ENCODE peak calls at places on chromosome 22, in seven cellular contexts. S is neural crest cell, F is GM20000, T is RWPE1, N is body of pancreas, Z is heart left ventricle, X is heart right ventricle. P is an unnamed sample.
A peak's percentile ranks its signal among the peaks of the same experiment; 100 is the strongest.

GRCh38 chr22:33401291-33401690 is 343.1 kb upstream of the SYN3 start:
- DNase-seq in F (no peak), Z (no peak), S (no peak), N (no peak), X (no peak), T (no peak), P (peak; percentile 75)

GRCh38 chr22:42831712-42832111 is 25.4 kb downstream of the ARFGAP3 start:
- DNase-seq in F (no peak), T (no peak), X (no peak), S (no peak), N (no peak), Z (no peak), P (no peak)

GRCh38 chr22:34493471-34493870 is 572.5 kb upstream of the ISX start:
- DNase-seq in F (no peak), X (no peak), Z (no peak), N (no peak), S (no peak), T (no peak), P (no peak)

GRCh38 chr22:22030493-22031182 is 48.1 kb upstream of the TOP3B start:
- DNase-seq in X (no peak), F (peak; percentile 71), T (no peak), S (no peak), N (no peak), Z (no peak), P (peak; percentile 21)

GRCh38 chr22:19723990-19724827 is 870 bp downstream of the GP1BB start:
- DNase-seq in N (peak; percentile 54), S (peak; percentile 59), T (no peak), F (peak; percentile 61), X (peak; percentile 52), Z (no peak), P (peak; percentile 40)

GRCh38 chr22:40635940-40636379 is 559 bp downstream of the MRTFA start:
- DNase-seq in T (no peak), F (no peak), X (no peak), Z (no peak), S (peak; percentile 20), N (no peak), P (no peak)

GRCh38 chr22:32413715-32414114 is 1.7 kb upstream of the RTCB start:
- DNase-seq in T (peak; percentile 8), N (no peak), S (no peak), X (no peak), F (peak; percentile 42), Z (no peak), P (peak; percentile 49)

GRCh38 chr22:32416556-32417085 is 4.6 kb upstream of the RTCB start:
- DNase-seq in X (no peak), F (no peak), T (no peak), N (no peak), S (no peak), Z (no peak), P (no peak)

GRCh38 chr22:19431641-19432091 is at the start of gene HIRA:
- DNase-seq in S (peak; percentile 85), X (peak; percentile 87), N (peak; percentile 83), Z (peak; percentile 85), T (peak; percentile 54), F (peak; percentile 92), P (peak; percentile 77)

GRCh38 chr22:17777005-17777716 is 2.9 kb upstream of the BID start:
- DNase-seq in Z (peak; percentile 56), N (no peak), T (no peak), S (no peak), F (peak; percentile 88), X (no peak), P (no peak)

GRCh38 chr22:30824096-30824495 is 129.4 kb downstream of the OSBP2 start:
- DNase-seq in N (no peak), T (no peak), Z (no peak), X (no peak), F (no peak), S (no peak), P (no peak)

GRCh38 chr22:19174106-19175025 is 4.2 kb downstream of the SLC25A1 start:
- DNase-seq in X (no peak), N (peak; percentile 49), T (peak; percentile 17), Z (peak; percentile 50), F (no peak), S (no peak), P (peak; percentile 58)

GRCh38 chr22:41367680-41368542 is 13.8 kb upstream of the TEF start:
- DNase-seq in T (no peak), X (no peak), F (no peak), N (peak; percentile 73), Z (peak; percentile 59), S (no peak), P (no peak)

GRCh38 chr22:39530692-39531331 is 1.7 kb downstream of the RPS19BP1 start:
- DNase-seq in Z (no peak), F (no peak), S (peak; percentile 17), T (peak; percentile 24), X (no peak), N (no peak), P (no peak)

GRCh38 chr22:20807315-20807752 is 33.4 kb downstream of the SERPIND1 start:
- DNase-seq in T (peak; percentile 38), F (no peak), X (no peak), S (no peak), N (no peak), Z (no peak), P (peak; percentile 82)

GRCh38 chr22:43706151-43706550 is 106.0 kb downstream of the EFCAB6 start:
- DNase-seq in F (no peak), S (no peak), N (no peak), X (no peak), Z (no peak), T (no peak), P (no peak)

GRCh38 chr22:43289551-43289963 is 53.6 kb downstream of the SCUBE1 start:
- DNase-seq in X (no peak), Z (no peak), N (no peak), F (no peak), S (no peak), T (no peak), P (peak; percentile 11)

GRCh38 chr22:44180706-44181032 is at the start of gene PARVG:
- DNase-seq in F (peak; percentile 83), S (no peak), T (peak; percentile 7), N (no peak), Z (no peak), X (no peak), P (no peak)

GRCh38 chr22:40425082-40425481 is 54.7 kb downstream of the SGSM3 start:
- DNase-seq in S (no peak), N (no peak), F (no peak), X (no peak), Z (no peak), T (no peak), P (no peak)

GRCh38 chr22:43550024-43550620 is 138.3 kb downstream of the MPPED1 start:
- DNase-seq in X (no peak), Z (no peak), T (no peak), S (no peak), F (no peak), N (no peak), P (no peak)

GRCh38 chr22:44361391-44362126 is 48.8 kb upstream of the SHISAL1 start:
- DNase-seq in T (peak; percentile 38), S (no peak), X (peak; percentile 7), Z (no peak), F (no peak), N (no peak), P (no peak)

GRCh38 chr22:39522567-39523300 is 2.4 kb downstream of the ATF4 start:
- DNase-seq in N (peak; percentile 63), F (no peak), T (peak; percentile 13), Z (peak; percentile 35), S (no peak), X (no peak), P (peak; percentile 71)

GRCh38 chr22:47583959-47584562 is 821.6 kb downstream of the TBC1D22A start:
- DNase-seq in X (no peak), T (no peak), N (no peak), Z (no peak), S (no peak), F (no peak), P (no peak)

GRCh38 chr22:47587861-47588582 is 825.6 kb downstream of the TBC1D22A start:
- DNase-seq in X (no peak), S (no peak), Z (no peak), T (no peak), F (no peak), N (no peak), P (no peak)

GRCh38 chr22:47586946-47587345 is 824.5 kb downstream of the TBC1D22A start:
- DNase-seq in S (no peak), X (no peak), T (no peak), Z (no peak), N (no peak), F (no peak), P (no peak)

GRCh38 chr22:47587361-47587760 is 824.9 kb downstream of the TBC1D22A start:
- DNase-seq in S (no peak), N (no peak), F (no peak), X (no peak), Z (no peak), T (no peak), P (no peak)

GRCh38 chr22:47586038-47586437 is 823.6 kb downstream of the TBC1D22A start:
- DNase-seq in Z (no peak), N (no peak), F (no peak), S (no peak), X (no peak), T (no peak), P (peak; percentile 20)
- TF ChIP-seq CTCF in Z (no peak), N (no peak), F (no peak), S (no peak), X (no peak), T (no peak), P (peak; percentile 8)

GRCh38 chr22:50206599-50206998 is 5.8 kb downstream of the SELENOO start:
- DNase-seq in N (peak; percentile 19), Z (peak; percentile 73), X (peak; percentile 73), S (peak; percentile 42), F (no peak), T (no peak), P (peak; percentile 49)
- TF ChIP-seq CTCF in N (no peak), Z (peak; percentile 61), X (peak; percentile 66), S (peak; percentile 63), F (no peak), T (peak; percentile 18), P (peak; percentile 39)

GRCh38 chr22:46013460-46014416 is 36.8 kb upstream of the WNT7B start:
- DNase-seq in S (peak; percentile 90), T (peak; percentile 92), X (peak; percentile 94), N (peak; percentile 96), F (peak; percentile 93), Z (peak; percentile 92), P (peak; percentile 97)
- TF ChIP-seq CTCF in S (peak; percentile 78), T (peak; percentile 86), X (peak; percentile 72), N (peak; percentile 61), F (peak; percentile 9), Z (peak; percentile 71), P (peak; percentile 59)

GRCh38 chr22:48594016-48594756 is 1233.5 kb downstream of the BRD1 start:
- DNase-seq in X (no peak), Z (no peak), N (no peak), S (no peak), F (no peak), T (no peak), P (no peak)

GRCh38 chr22:48594757-48595510 is 1232.7 kb downstream of the BRD1 start:
- DNase-seq in Z (no peak), S (no peak), X (no peak), F (no peak), T (no peak), N (no peak), P (no peak)

GRCh38 chr22:48593551-48593950 is 1234.1 kb downstream of the BRD1 start:
- DNase-seq in N (no peak), Z (no peak), F (no peak), S (no peak), X (no peak), T (no peak), P (no peak)

GRCh38 chr22:48596111-48596860 is 1231.4 kb downstream of the BRD1 start:
- DNase-seq in S (no peak), F (no peak), X (no peak), Z (no peak), N (no peak), T (no peak), P (no peak)

GRCh38 chr22:48595511-48595905 is 1232.2 kb downstream of the BRD1 start:
- DNase-seq in N (no peak), X (no peak), F (no peak), S (no peak), T (no peak), Z (no peak), P (no peak)
- TF ChIP-seq CTCF in N (no peak), X (no peak), F (no peak), S (no peak), T (no peak), Z (no peak), P (no peak)

P was measured in fibroblast of lung.